ENCODE peak calls at places on chromosomes 16 and 17, in seven cellular contexts. One of them, this sample, is unnamed.

GRCh38 chr16:86029131-86029741 is 130.3 kb downstream of the IRF8 start:
- DNase-seq in ascending aorta: no peak
- DNase-seq in uterus: no peak
- DNase-seq in AG04449: peak; percentile 7
- DNase-seq in testis: no peak
- DNase-seq in fibroblast of lung: peak; percentile 52
- DNase-seq in A549: no peak
- DNase-seq in this sample: peak; percentile 25

GRCh38 chr16:17836868-17837602 is 366.3 kb upstream of the XYLT1 start:
- DNase-seq in A549: peak; percentile 21
- DNase-seq in fibroblast of lung: peak; percentile 86
- DNase-seq in AG04449: peak; percentile 96
- DNase-seq in testis: no peak
- DNase-seq in uterus: no peak
- DNase-seq in ascending aorta: no peak
- DNase-seq in this sample: peak; percentile 48

GRCh38 chr16:22092143-22092933 is at the start of gene VWA3A:
- DNase-seq in A549: no peak
- DNase-seq in AG04449: peak; percentile 33
- DNase-seq in ascending aorta: no peak
- DNase-seq in testis: no peak
- DNase-seq in fibroblast of lung: peak; percentile 58
- DNase-seq in uterus: no peak
- DNase-seq in this sample: peak; percentile 56

GRCh38 chr16:79170565-79171242 is 429.8 kb downstream of the MAF start:
- DNase-seq in testis: peak; percentile 37
- DNase-seq in AG04449: no peak
- DNase-seq in A549: no peak
- DNase-seq in fibroblast of lung: peak; percentile 78
- DNase-seq in ascending aorta: peak; percentile 72
- DNase-seq in uterus: peak; percentile 32
- DNase-seq in this sample: peak; percentile 18

GRCh38 chr17:41494524-41494923 is 4.8 kb upstream of the KRT36 start:
- DNase-seq in ascending aorta: no peak
- DNase-seq in A549: no peak
- DNase-seq in fibroblast of lung: no peak
- DNase-seq in uterus: no peak
- DNase-seq in testis: no peak
- DNase-seq in AG04449: no peak
- DNase-seq in this sample: peak; percentile 16

GRCh38 chr16:52827456-52827855 is 225.2 kb downstream of the CHD9NB start:
- DNase-seq in A549: no peak
- DNase-seq in ascending aorta: no peak
- DNase-seq in fibroblast of lung: no peak
- DNase-seq in AG04449: no peak
- DNase-seq in testis: no peak
- DNase-seq in uterus: no peak
- DNase-seq in this sample: no peak

GRCh38 chr17:4658478-4659305 is 17.2 kb upstream of the ALOX15 start:
- DNase-seq in fibroblast of lung: peak; percentile 10
- DNase-seq in ascending aorta: no peak
- DNase-seq in A549: no peak
- DNase-seq in uterus: no peak
- DNase-seq in AG04449: peak; percentile 29
- DNase-seq in testis: no peak
- DNase-seq in this sample: peak; percentile 77

GRCh38 chr17:15432807-15433547 is 34.4 kb downstream of the CDRT4 start:
- DNase-seq in fibroblast of lung: peak; percentile 95
- DNase-seq in ascending aorta: no peak
- DNase-seq in uterus: peak; percentile 37
- DNase-seq in AG04449: no peak
- DNase-seq in testis: no peak
- DNase-seq in A549: no peak
- DNase-seq in this sample: peak; percentile 81

GRCh38 chr16:57092786-57093301 is 461 bp downstream of the CPNE2 start:
- DNase-seq in AG04449: no peak
- DNase-seq in A549: peak; percentile 62
- DNase-seq in testis: peak; percentile 29
- DNase-seq in uterus: peak; percentile 40
- DNase-seq in ascending aorta: peak; percentile 69
- DNase-seq in fibroblast of lung: no peak
- DNase-seq in this sample: no peak

GRCh38 chr16:85678821-85679220 is 9.9 kb downstream of the GINS2 start:
- DNase-seq in AG04449: no peak
- DNase-seq in uterus: no peak
- DNase-seq in testis: no peak
- DNase-seq in fibroblast of lung: no peak
- DNase-seq in A549: no peak
- DNase-seq in ascending aorta: no peak
- DNase-seq in this sample: no peak

GRCh38 chr16:84502581-84502980 is 1.9 kb downstream of the MEAK7 start:
- DNase-seq in A549: no peak
- DNase-seq in uterus: no peak
- DNase-seq in ascending aorta: no peak
- DNase-seq in fibroblast of lung: no peak
- DNase-seq in AG04449: no peak
- DNase-seq in testis: no peak
- DNase-seq in this sample: no peak

GRCh38 chr16:89352091-89352681 is 134.7 kb downstream of the ZNF778 start:
- DNase-seq in AG04449: no peak
- DNase-seq in uterus: no peak
- DNase-seq in fibroblast of lung: no peak
- DNase-seq in testis: no peak
- DNase-seq in A549: no peak
- DNase-seq in ascending aorta: no peak
- DNase-seq in this sample: no peak

GRCh38 chr16:48317614-48318013 is 67.6 kb downstream of the SIAH1 start:
- DNase-seq in uterus: no peak
- DNase-seq in fibroblast of lung: peak; percentile 52
- DNase-seq in AG04449: peak; percentile 24
- DNase-seq in ascending aorta: no peak
- DNase-seq in testis: no peak
- DNase-seq in A549: no peak
- DNase-seq in this sample: peak; percentile 64

GRCh38 chr17:68868708-68869107 is 86.5 kb downstream of the ABCA8 start:
- DNase-seq in AG04449: no peak
- DNase-seq in A549: no peak
- DNase-seq in testis: peak; percentile 66
- DNase-seq in fibroblast of lung: peak; percentile 17
- DNase-seq in uterus: no peak
- DNase-seq in ascending aorta: no peak
- DNase-seq in this sample: peak; percentile 58

GRCh38 chr16:75632857-75633256 is 9.8 kb upstream of the ADAT1 start:
- DNase-seq in fibroblast of lung: no peak
- DNase-seq in ascending aorta: no peak
- DNase-seq in uterus: no peak
- DNase-seq in A549: no peak
- DNase-seq in testis: no peak
- DNase-seq in AG04449: no peak
- DNase-seq in this sample: no peak

GRCh38 chr17:2292100-2292499 is 11.5 kb downstream of the SMG6 start:
- DNase-seq in ascending aorta: no peak
- DNase-seq in A549: no peak
- DNase-seq in uterus: no peak
- DNase-seq in AG04449: no peak
- DNase-seq in testis: no peak
- DNase-seq in fibroblast of lung: no peak
- DNase-seq in this sample: no peak

GRCh38 chr17:9120471-9120870 is 99.2 kb downstream of the NTN1 start:
- DNase-seq in testis: peak; percentile 25
- DNase-seq in A549: no peak
- DNase-seq in fibroblast of lung: no peak
- DNase-seq in uterus: no peak
- DNase-seq in AG04449: no peak
- DNase-seq in ascending aorta: no peak
- DNase-seq in this sample: no peak

GRCh38 chr17:8332688-8333087 is 7.0 kb upstream of the ODF4 start:
- DNase-seq in A549: no peak
- DNase-seq in AG04449: no peak
- DNase-seq in ascending aorta: no peak
- DNase-seq in fibroblast of lung: no peak
- DNase-seq in testis: no peak
- DNase-seq in uterus: no peak
- DNase-seq in this sample: no peak

GRCh38 chr17:57834146-57834741 is 15.6 kb downstream of the MRPS23 start:
- DNase-seq in testis: peak; percentile 63
- DNase-seq in uterus: no peak
- DNase-seq in fibroblast of lung: no peak
- DNase-seq in AG04449: no peak
- DNase-seq in A549: no peak
- DNase-seq in ascending aorta: peak; percentile 96
- DNase-seq in this sample: no peak

GRCh38 chr17:59828478-59828760 is 64.3 kb downstream of the TUBD1 start:
- DNase-seq in A549: no peak
- DNase-seq in fibroblast of lung: no peak
- DNase-seq in testis: no peak
- DNase-seq in AG04449: no peak
- DNase-seq in uterus: no peak
- DNase-seq in ascending aorta: no peak
- DNase-seq in this sample: no peak

GRCh38 chr17:73394523-73395450 is 83.0 kb upstream of the CDC42EP4 start:
- DNase-seq in AG04449: no peak
- DNase-seq in uterus: no peak
- DNase-seq in fibroblast of lung: no peak
- DNase-seq in testis: no peak
- DNase-seq in ascending aorta: no peak
- DNase-seq in A549: no peak
- DNase-seq in this sample: no peak

GRCh38 chr17:50661348-50661747 is 26.7 kb downstream of the ABCC3 start:
- DNase-seq in fibroblast of lung: no peak
- DNase-seq in testis: no peak
- DNase-seq in A549: no peak
- DNase-seq in AG04449: no peak
- DNase-seq in ascending aorta: no peak
- DNase-seq in uterus: no peak
- DNase-seq in this sample: no peak

GRCh38 chr17:246851-247421 is 65.5 kb upstream of the DOC2B start:
- DNase-seq in testis: no peak
- DNase-seq in uterus: no peak
- DNase-seq in AG04449: no peak
- DNase-seq in fibroblast of lung: no peak
- DNase-seq in A549: no peak
- DNase-seq in ascending aorta: peak; percentile 55
- DNase-seq in this sample: no peak

GRCh38 chr17:58344791-58345157 is 7.2 kb downstream of the SUPT4H1 start:
- DNase-seq in testis: no peak
- DNase-seq in uterus: no peak
- DNase-seq in fibroblast of lung: no peak
- DNase-seq in A549: no peak
- DNase-seq in AG04449: no peak
- DNase-seq in ascending aorta: no peak
- DNase-seq in this sample: no peak

GRCh38 chr16:19840524-19841110 is 44.0 kb downstream of the GPRC5B start:
- DNase-seq in fibroblast of lung: no peak
- DNase-seq in ascending aorta: no peak
- DNase-seq in testis: no peak
- DNase-seq in uterus: no peak
- DNase-seq in AG04449: no peak
- DNase-seq in A549: no peak
- DNase-seq in this sample: no peak

GRCh38 chr16:11547517-11547916 is 39.2 kb downstream of the LITAF start:
- DNase-seq in fibroblast of lung: no peak
- DNase-seq in testis: no peak
- DNase-seq in ascending aorta: no peak
- DNase-seq in A549: no peak
- DNase-seq in AG04449: no peak
- DNase-seq in uterus: no peak
- DNase-seq in this sample: no peak
- H3K4me3 ChIP-seq in fibroblast of lung: no peak overlapping the region
- H3K4me3 ChIP-seq in testis: no peak overlapping the region
- H3K4me3 ChIP-seq in ascending aorta: no peak overlapping the region
- H3K4me3 ChIP-seq in A549: no peak overlapping the region
- H3K4me3 ChIP-seq in AG04449: no peak overlapping the region
- H3K4me3 ChIP-seq in uterus: no peak overlapping the region
- H3K4me3 ChIP-seq in this sample: no peak overlapping the region

DNA sequence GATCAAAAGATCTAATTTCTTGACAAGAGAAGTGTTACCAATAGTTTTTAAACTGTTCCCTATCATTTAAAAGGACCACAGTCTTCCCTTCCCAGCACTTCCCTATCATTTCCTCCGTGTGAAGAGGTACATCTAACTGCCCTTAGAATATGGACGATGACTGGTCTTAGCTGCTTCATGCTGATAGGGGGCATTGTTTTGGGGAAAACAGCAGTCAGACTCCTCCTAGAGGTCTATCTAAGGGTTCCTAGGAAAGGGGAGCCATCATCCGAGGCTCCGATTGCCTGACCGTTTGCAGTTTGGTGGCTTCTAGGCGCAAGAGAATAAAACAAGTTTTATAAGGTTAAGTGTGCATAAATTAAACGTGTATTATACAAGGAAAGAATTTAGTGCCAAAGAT is 7.1 kb downstream of the FZD2 start:
- DNase-seq in A549: no peak
- DNase-seq in AG04449: no peak
- DNase-seq in fibroblast of lung: no peak
- DNase-seq in uterus: no peak
- DNase-seq in ascending aorta: no peak
- DNase-seq in testis: no peak
- DNase-seq in this sample: no peak
- TF ChIP-seq CTCF in A549: no peak
- TF ChIP-seq CTCF in AG04449: no peak
- TF ChIP-seq CTCF in fibroblast of lung: no peak
- TF ChIP-seq CTCF in uterus: no peak
- TF ChIP-seq CTCF in ascending aorta: no peak
- TF ChIP-seq CTCF in testis: no peak
- TF ChIP-seq CTCF in this sample: no peak

DNA sequence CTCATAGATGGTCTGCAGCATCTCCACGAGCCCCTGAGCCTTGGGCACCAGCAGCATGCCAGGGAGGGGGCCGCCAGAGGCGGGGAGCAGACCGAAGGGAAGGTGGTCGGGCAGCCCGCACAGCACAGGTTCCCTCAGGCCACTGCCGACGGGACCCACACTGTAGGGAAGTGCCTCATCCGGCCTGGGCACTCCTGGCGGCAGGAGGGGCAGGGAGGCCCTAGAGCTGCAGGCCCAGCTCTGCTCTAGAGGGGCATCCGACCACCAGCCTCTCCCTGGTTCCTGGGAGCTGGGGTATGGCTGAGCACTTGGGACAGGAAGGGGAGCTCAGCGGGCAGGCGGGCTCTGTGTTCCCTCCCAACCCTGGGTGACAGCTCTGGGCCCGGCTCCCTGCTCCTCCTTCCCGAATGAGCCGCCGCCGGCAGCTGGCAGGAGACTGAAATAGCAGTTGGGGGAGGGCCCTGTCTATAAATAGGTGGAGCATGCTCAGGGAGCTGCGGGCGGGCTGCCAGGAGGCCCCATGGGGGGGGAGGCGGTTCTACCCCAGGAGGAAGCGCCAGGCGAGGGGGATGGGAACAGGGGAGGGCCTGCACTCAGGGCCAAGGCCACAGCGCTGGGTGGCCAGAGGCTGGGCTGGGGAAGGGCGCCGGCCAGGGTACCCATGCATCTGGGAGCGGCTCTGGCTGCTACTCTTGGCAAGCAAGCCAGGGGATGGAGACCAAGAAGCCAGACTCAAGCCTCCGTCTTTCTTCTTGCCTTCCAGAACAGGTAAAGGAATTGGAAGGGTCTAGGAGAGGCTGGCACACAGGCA is 12.4 kb downstream of the HDAC5 start:
- DNase-seq in A549: peak; percentile 86
- DNase-seq in AG04449: peak; percentile 63
- DNase-seq in fibroblast of lung: peak; percentile 94
- DNase-seq in ascending aorta: peak; percentile 99
- DNase-seq in uterus: peak; percentile 99
- DNase-seq in testis: peak; percentile 98
- DNase-seq in this sample: peak; percentile 91
- H3K4me3 ChIP-seq in A549: peak overlapping the region; percentile 1
- H3K4me3 ChIP-seq in AG04449: peak overlapping the region; percentile 67
- H3K4me3 ChIP-seq in fibroblast of lung: peak overlapping the region; percentile 63
- H3K4me3 ChIP-seq in ascending aorta: peak overlapping the region; percentile 68
- H3K4me3 ChIP-seq in uterus: peak overlapping the region; percentile 10
- H3K4me3 ChIP-seq in testis: peak overlapping the region; percentile 31
- H3K4me3 ChIP-seq in this sample: peak overlapping the region; percentile 34

GRCh38 chr16:58494981-58495860 is 4.7 kb upstream of the NDRG4 start:
- DNase-seq in AG04449: peak; percentile 87
- DNase-seq in A549: peak; percentile 93
- DNase-seq in ascending aorta: peak; percentile 91
- DNase-seq in testis: peak; percentile 95
- DNase-seq in fibroblast of lung: peak; percentile 97
- DNase-seq in uterus: peak; percentile 74
- DNase-seq in this sample: peak; percentile 99
- TF ChIP-seq CTCF in AG04449: peak; percentile 83
- TF ChIP-seq CTCF in A549: peak; percentile 52
- TF ChIP-seq CTCF in ascending aorta: peak; percentile 38
- TF ChIP-seq CTCF in testis: no peak
- TF ChIP-seq CTCF in fibroblast of lung: peak; percentile 71
- TF ChIP-seq CTCF in uterus: peak; percentile 18
- TF ChIP-seq CTCF in this sample: peak; percentile 80